ENCODE peak calls at places on chromosome 20, in five cellular contexts. X is heart left ventricle, N is tibial nerve, E is GM23248, T is stomach. J is an unnamed sample.

GRCh38 chr20:56595746-56596478 is 33.2 kb upstream of the TFAP2C start:
- DNase-seq in X (no peak), N (no peak), E (no peak), T (no peak), J (no peak)

GRCh38 chr20:34896086-34896551 is 19.7 kb downstream of the ACSS2 start:
- DNase-seq in X (peak; percentile 56), N (no peak), E (no peak), T (no peak), J (no peak)

GRCh38 chr20:60137657-60138245 is 179.5 kb downstream of the CDH26 start:
- DNase-seq in X (no peak), N (no peak), E (peak; percentile 48), T (no peak), J (no peak)

GRCh38 chr20:34527016-34527415 is 10.8 kb downstream of the DYNLRB1 start:
- DNase-seq in X (no peak), N (no peak), E (no peak), T (no peak), J (no peak)

GRCh38 chr20:33791959-33792597 is 19.1 kb upstream of the CHMP4B start:
- DNase-seq in X (no peak), N (no peak), E (peak; percentile 50), T (peak; percentile 51), J (no peak)

GRCh38 chr20:21944227-21944626 is 238.8 kb downstream of the PAX1 start:
- DNase-seq in X (no peak), N (no peak), E (no peak), T (no peak), J (no peak)

GRCh38 chr20:35641743-35642142 is 23.0 kb downstream of the CPNE1 start:
- DNase-seq in X (no peak), N (no peak), E (no peak), T (no peak), J (no peak)

GRCh38 chr20:47317127-47317895 is 39.2 kb downstream of the ZMYND8 start:
- DNase-seq in X (peak; percentile 78), N (peak; percentile 56), E (peak; percentile 98), T (peak; percentile 68), J (no peak)

GRCh38 chr20:23295934-23296333 is 54.7 kb upstream of the NXT1 start:
- DNase-seq in X (no peak), N (no peak), E (no peak), T (no peak), J (no peak)

GRCh38 chr20:3848565-3848964 is 1.9 kb downstream of the MAVS start:
- DNase-seq in X (no peak), N (no peak), E (no peak), T (no peak), J (no peak)
- H3K27ac ChIP-seq in X (no peak overlapping the region), N (no peak overlapping the region), E (no peak overlapping the region), T (no peak overlapping the region), J (no peak overlapping the region)

GRCh38 chr20:51447765-51448148 is 94.8 kb downstream of the NFATC2 start:
- DNase-seq in X (no peak), N (no peak), E (no peak), T (no peak), J (no peak)

GRCh38 chr20:51446656-51447055 is 95.9 kb downstream of the NFATC2 start:
- DNase-seq in X (no peak), N (no peak), E (peak; percentile 88), T (no peak), J (no peak)

GRCh38 chr20:51445591-51445990 is 96.9 kb downstream of the NFATC2 start:
- DNase-seq in X (no peak), N (no peak), E (no peak), T (no peak), J (no peak)

GRCh38 chr20:51446230-51446629 is 96.3 kb downstream of the NFATC2 start:
- DNase-seq in X (no peak), N (no peak), E (peak; percentile 57), T (no peak), J (no peak)

GRCh38 chr20:51447097-51447764 is 95.3 kb downstream of the NFATC2 start:
- DNase-seq in X (peak; percentile 64), N (peak; percentile 45), E (peak; percentile 100), T (no peak), J (no peak)
- H3K27ac ChIP-seq in X (no peak overlapping the region), N (peak overlapping the region; percentile 39), E (peak overlapping the region; percentile 66), T (no peak overlapping the region), J (no peak overlapping the region)

GRCh38 chr20:16596991-16597390 is 23.7 kb upstream of the KIF16B start:
- DNase-seq in X (no peak), N (no peak), E (no peak), T (no peak), J (no peak)

GRCh38 chr20:16601019-16601418 is 27.8 kb upstream of the KIF16B start:
- DNase-seq in X (no peak), N (no peak), E (no peak), T (no peak), J (no peak)

GRCh38 chr20:16599257-16599656 is 26.0 kb upstream of the KIF16B start:
- DNase-seq in X (no peak), N (no peak), E (no peak), T (no peak), J (no peak)

GRCh38 chr20:16590234-16590633 is 17.0 kb upstream of the KIF16B start:
- DNase-seq in X (no peak), N (no peak), E (no peak), T (no peak), J (no peak)

DNA sequence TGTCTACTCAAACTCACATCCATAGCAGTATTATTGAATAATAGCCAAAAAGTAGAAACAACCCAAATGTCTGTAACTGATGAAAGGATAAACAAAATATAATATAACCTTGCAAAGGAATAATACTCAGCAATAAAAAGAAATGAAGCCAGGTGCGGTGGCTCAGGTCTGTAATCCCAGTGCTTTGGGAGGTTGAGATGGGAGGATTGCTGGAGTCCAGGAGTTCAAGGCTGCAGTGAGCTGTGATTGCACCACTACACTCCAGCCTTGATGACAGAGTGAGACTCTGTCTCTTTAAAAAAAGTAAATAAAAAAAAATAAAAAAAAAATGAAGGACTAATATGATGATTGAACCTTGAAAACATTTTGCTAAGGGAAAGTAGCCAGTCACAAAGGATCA is 22.1 kb upstream of the KIF16B start:
- DNase-seq in X (no peak), N (no peak), E (no peak), T (no peak), J (no peak)
- H3K27ac ChIP-seq in X (no peak overlapping the region), N (no peak overlapping the region), E (no peak overlapping the region), T (no peak overlapping the region), J (no peak overlapping the region)

DNA sequence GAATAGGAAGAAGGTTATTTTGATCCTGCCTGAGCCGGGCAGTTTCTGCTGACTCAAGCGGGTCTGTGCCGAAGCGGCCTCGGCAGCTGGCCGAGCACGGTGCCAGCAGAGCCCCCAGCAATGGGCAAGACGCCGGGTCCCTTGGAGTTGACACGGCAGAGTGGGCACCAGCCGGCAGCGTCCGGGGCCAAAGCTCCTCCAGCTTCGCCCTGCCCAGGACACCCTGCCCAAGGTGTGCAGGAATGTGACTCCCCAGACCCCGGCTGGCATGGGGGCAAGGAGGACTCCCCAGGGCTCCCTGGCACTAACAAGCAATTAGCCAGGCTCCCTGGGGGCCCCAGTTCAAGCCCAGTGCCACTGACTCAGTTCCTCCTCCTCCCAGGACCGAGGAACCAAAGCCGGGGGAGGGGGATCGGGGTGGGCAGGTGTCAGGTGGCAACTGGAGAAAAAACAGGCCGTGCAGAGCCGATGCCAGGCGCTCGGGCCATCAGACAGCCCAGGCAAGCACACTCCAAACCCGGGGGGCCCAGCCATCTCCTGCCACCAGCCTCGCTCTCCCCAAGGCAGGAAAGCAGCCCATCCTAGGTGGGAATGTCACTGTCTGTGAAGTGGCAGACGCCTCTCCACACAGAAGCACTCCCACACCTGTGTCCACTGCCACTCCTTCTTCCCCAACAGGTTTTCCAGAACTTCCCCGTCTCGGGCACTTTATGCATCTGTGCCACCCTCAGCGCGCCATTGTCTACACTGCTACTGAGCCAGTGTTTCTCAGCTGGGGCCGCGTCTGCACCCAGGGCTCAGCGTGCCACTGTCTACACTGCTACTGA is 41.2 kb upstream of the ZBP1 start:
- DNase-seq in X (peak; percentile 17), N (peak; percentile 10), E (no peak), T (peak; percentile 22), J (no peak)
- H3K27ac ChIP-seq in X (no peak overlapping the region), N (no peak overlapping the region), E (no peak overlapping the region), T (no peak overlapping the region), J (peak overlapping the region; percentile 59)

J was measured in caudate nucleus.